ENCODE peak calls at places on chromosomes 4 and X, in seven cellular contexts. E, M, U, P, D, C and Z are unnamed samples.

GRCh38 chr4:72860766-72861165 is 208.8 kb downstream of the COX18 start:
- DNase-seq in U (no peak), P (no peak), E (no peak), M (no peak), D (no peak), C (no peak), Z (no peak)

GRCh38 chr4:152063301-152064235 is 302.8 kb upstream of the GATB start:
- DNase-seq in E (no peak), U (no peak), M (no peak), C (no peak), D (no peak), P (peak; percentile 34), Z (no peak)

GRCh38 chr4:6560416-6561172 is 14.4 kb upstream of the MAN2B2 start:
- DNase-seq in C (no peak), E (no peak), P (no peak), U (peak; percentile 39), M (no peak), D (no peak), Z (no peak)

GRCh38 chrX:115584715-115585114 is 23.7 kb downstream of the PLS3 start:
- DNase-seq in E (no peak), U (peak; percentile 51), D (no peak), P (no peak), M (peak; percentile 61), C (no peak), Z (no peak)

GRCh38 chr4:187565416-187565815 is 430.2 kb upstream of the ZFP42 start:
- DNase-seq in C (no peak), E (no peak), D (no peak), M (no peak), U (no peak), P (no peak), Z (no peak)

GRCh38 chr4:81207793-81208192 is 7.2 kb downstream of the PRKG2 start:
- DNase-seq in C (no peak), P (no peak), U (peak; percentile 95), D (no peak), M (no peak), E (no peak), Z (no peak)

GRCh38 chr4:32000846-32001488 is 1280.8 kb downstream of the PCDH7 start:
- DNase-seq in P (no peak), C (no peak), D (no peak), E (no peak), U (no peak), M (no peak), Z (no peak)

GRCh38 chr4:65654976-65655375 is 15.3 kb downstream of the EPHA5 start:
- DNase-seq in E (no peak), D (no peak), C (no peak), M (peak; percentile 43), U (no peak), P (no peak), Z (no peak)

GRCh38 chr4:12124138-12124537 is 695.4 kb upstream of the HS3ST1 start:
- DNase-seq in E (no peak), C (no peak), P (no peak), U (no peak), M (no peak), D (no peak), Z (no peak)

GRCh38 chr4:81065446-81065845 is 34.9 kb downstream of the BMP3 start:
- DNase-seq in E (no peak), C (no peak), P (no peak), D (no peak), U (no peak), M (no peak), Z (no peak)

GRCh38 chr4:30630431-30630830 is 89.7 kb upstream of the PCDH7 start:
- DNase-seq in M (no peak), U (no peak), E (no peak), C (no peak), D (no peak), P (no peak), Z (no peak)

GRCh38 chrX:21382715-21383114 is 8.5 kb downstream of the CNKSR2 start:
- DNase-seq in E (no peak), M (no peak), U (no peak), D (no peak), P (no peak), C (no peak), Z (no peak)

GRCh38 chr4:110195561-110196205 is 2.7 kb downstream of the ELOVL6 start:
- DNase-seq in M (peak; percentile 3), P (no peak), U (peak; percentile 36), C (no peak), E (no peak), D (no peak), Z (no peak)

GRCh38 chrX:135185795-135186443 is 14.7 kb upstream of the CT55 start:
- DNase-seq in C (no peak), M (peak; percentile 30), P (no peak), D (no peak), E (no peak), U (peak; percentile 69), Z (no peak)

GRCh38 chr4:140157341-140157740 is 3.4 kb upstream of the MAML3 start:
- DNase-seq in D (no peak), M (no peak), E (no peak), P (no peak), U (no peak), C (no peak), Z (no peak)

GRCh38 chrX:130108647-130109428 is 1.5 kb downstream of the ELF4 start:
- DNase-seq in C (no peak), D (peak; percentile 85), M (no peak), E (peak; percentile 68), P (no peak), U (no peak), Z (no peak)

GRCh38 chrX:7432901-7433300 is 284.9 kb upstream of the PUDP start:
- DNase-seq in M (no peak), U (no peak), D (no peak), E (no peak), P (no peak), C (no peak), Z (no peak)

GRCh38 chr4:151098191-151098590 is 1.2 kb upstream of the RPS3A start:
- DNase-seq in P (no peak), D (no peak), M (no peak), U (no peak), C (peak; percentile 68), E (peak; percentile 28), Z (no peak)

GRCh38 chr4:96183630-96184029 is 343.7 kb downstream of the PDHA2 start:
- DNase-seq in M (no peak), C (no peak), E (no peak), P (peak; percentile 30), U (no peak), D (no peak), Z (no peak)

GRCh38 chr4:108881190-108881589 is 118.3 kb upstream of the ETNPPL start:
- DNase-seq in M (peak; percentile 85), E (no peak), D (no peak), U (peak; percentile 44), P (no peak), C (no peak), Z (no peak)

GRCh38 chrX:135596495-135596894 is 76.0 kb downstream of the INTS6L start:
- DNase-seq in E (no peak), U (peak; percentile 34), P (peak; percentile 40), D (peak; percentile 67), M (peak; percentile 1), C (no peak), Z (no peak)

GRCh38 chrX:148601034-148601433 is 100.6 kb downstream of the AFF2 start:
- DNase-seq in E (no peak), M (no peak), U (peak; percentile 34), D (no peak), C (no peak), P (no peak), Z (no peak)

DNA sequence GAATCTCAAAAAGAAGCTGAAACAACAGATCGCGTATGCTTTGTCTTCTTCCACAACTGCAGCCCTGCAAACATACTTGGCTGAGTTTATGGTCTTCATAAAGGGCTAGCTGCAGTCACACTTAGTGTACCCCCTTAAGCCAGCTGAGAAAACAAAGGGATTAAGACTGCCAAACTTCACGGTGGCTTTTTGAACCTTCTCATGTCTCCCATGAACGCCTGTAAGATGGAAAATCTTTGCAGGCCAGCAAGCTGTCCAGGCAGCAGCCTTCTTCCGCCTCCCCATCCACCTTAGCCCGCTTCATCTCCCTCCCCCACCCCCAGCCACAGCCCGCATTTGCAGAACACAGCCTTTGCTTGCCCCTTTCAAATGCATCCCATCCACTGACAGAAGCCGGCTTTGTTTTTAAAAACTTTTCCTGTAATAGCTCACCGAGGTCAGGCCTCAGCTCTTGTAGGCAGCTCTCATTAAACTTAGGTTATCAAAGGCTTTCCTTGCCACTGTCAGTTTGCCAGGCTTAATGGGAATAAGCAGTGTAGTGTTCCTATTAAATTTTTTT is 113.8 kb upstream of the FAM9B start:
- DNase-seq in U (no peak), E (no peak), C (no peak), D (no peak), P (no peak), M (peak; percentile 7), Z (no peak)
- H3K4me1 ChIP-seq in U (peaks cover 2% of the 10 kb centered on the region), E (no peaks in the 10 kb centered on the region), C (peaks cover 8% of the 10 kb centered on the region), D (no peaks in the 10 kb centered on the region), P (peaks cover 7% of the 10 kb centered on the region), M (no peaks in the 10 kb centered on the region), Z (peaks cover 4% of the 10 kb centered on the region)

GRCh38 chr4:39406763-39407583 is at the start of gene KLB:
- DNase-seq in U (peak; percentile 9), D (no peak), C (no peak), P (no peak), M (no peak), E (no peak), Z (no peak)

GRCh38 chr4:39410415-39410814 is 3.7 kb downstream of the KLB start:
- DNase-seq in P (no peak), C (no peak), M (peak; percentile 38), D (no peak), E (no peak), U (peak; percentile 25), Z (no peak)

GRCh38 chr4:39407584-39407885 is 805 bp downstream of the KLB start:
- DNase-seq in P (no peak), M (no peak), U (no peak), D (no peak), C (no peak), E (no peak), Z (no peak)
- H3K4me1 ChIP-seq in P (peaks cover 8% of the 10 kb centered on the region), M (no peaks in the 10 kb centered on the region), U (no peaks in the 10 kb centered on the region), D (no peaks in the 10 kb centered on the region), C (no peaks in the 10 kb centered on the region), E (no peaks in the 10 kb centered on the region), Z (no peaks in the 10 kb centered on the region)

DNA sequence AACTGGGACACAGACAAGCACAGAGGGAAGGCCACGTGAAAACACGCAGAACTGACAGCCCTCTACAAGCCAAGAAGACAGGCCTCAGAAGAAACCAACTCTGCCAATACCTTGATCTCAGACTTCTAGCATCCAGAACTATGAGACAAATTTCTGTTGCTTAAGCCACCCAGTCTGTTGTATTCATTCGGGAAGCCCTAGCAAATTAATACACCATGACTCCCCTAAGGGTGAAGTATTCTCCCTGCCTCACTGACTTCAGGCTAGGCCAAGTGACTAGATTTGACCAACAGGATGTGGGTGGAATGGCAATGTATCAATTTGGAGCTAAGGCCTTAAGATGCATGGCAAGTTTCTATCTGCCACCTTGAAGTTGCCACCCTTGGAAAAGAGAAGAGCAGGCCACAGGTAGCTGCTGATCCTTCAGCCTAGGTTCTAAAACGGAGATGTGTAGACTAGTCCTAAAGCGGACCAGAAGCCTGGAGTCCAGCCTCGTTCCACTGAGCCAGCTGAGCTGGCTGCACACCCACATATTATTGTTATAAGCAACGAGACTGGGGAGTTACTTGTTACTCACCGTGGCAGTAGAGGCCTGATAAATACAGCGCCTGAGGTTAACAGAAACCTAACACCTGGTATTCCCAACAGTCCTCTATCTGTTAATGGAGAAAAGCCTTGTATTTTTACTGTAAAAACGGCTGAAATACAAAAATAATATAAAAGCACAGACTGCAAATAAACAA is 16.5 kb downstream of the SCARB2 start:
- DNase-seq in P (no peak), M (no peak), E (no peak), C (no peak), U (no peak), D (no peak), Z (no peak)
- H3K4me1 ChIP-seq in P (peaks cover 93% of the 10 kb centered on the region), M (peaks cover 33% of the 10 kb centered on the region), E (peaks cover 92% of the 10 kb centered on the region), C (peaks cover 81% of the 10 kb centered on the region), U (peaks cover 49% of the 10 kb centered on the region), D (peaks cover 46% of the 10 kb centered on the region), Z (peaks cover 47% of the 10 kb centered on the region)

GRCh38 chrX:43679778-43680177 is 23.7 kb downstream of the MAOA start:
- DNase-seq in P (no peak), E (no peak), D (no peak), M (peak; percentile 57), U (peak; percentile 77), C (no peak), Z (no peak)
- H3K4me1 ChIP-seq in P (peaks cover 17% of the 10 kb centered on the region), E (peaks cover 3% of the 10 kb centered on the region), D (no peaks in the 10 kb centered on the region), M (peaks cover 6% of the 10 kb centered on the region), U (no peaks in the 10 kb centered on the region), C (no peaks in the 10 kb centered on the region), Z (peaks cover 8% of the 10 kb centered on the region)